ENCODE peak calls at places on chromosomes 1 and 21, in nine cellular contexts. One of them, this sample, is unnamed.

GRCh38 chr1:197912739-197913494 is 4.3 kb upstream of the LHX9 start:
- DNase-seq in activated T-cell treated with anti-CD3 and anti-CD28 coated beads, Interleukin-2, amount 50 U/mL, for 72 hours: no peak
- DNase-seq in activated CD4-positive, alpha-beta T cell treated with anti-CD3 and anti-CD28 coated beads, Interleukin-2, amount 50 U/mL, for 1 hour: no peak
- DNase-seq in AG08395: no peak
- DNase-seq in stimulated activated CD8-positive, alpha-beta memory T cell treated with anti-CD3 and anti-CD28 coated beads, Interleukin-7, amount 100 ng/mL, for 24 hours: no peak
- DNase-seq in iPS-NIHi11: no peak
- DNase-seq in EL: peak
- DNase-seq in CD4-positive, CD25-positive, alpha-beta regulatory T cell: no peak
- DNase-seq in A172: no peak
- DNase-seq in this sample: no peak

GRCh38 chr1:42933060-42933586 is 25.5 kb downstream of the SLC2A1 start:
- DNase-seq in activated T-cell treated with anti-CD3 and anti-CD28 coated beads, Interleukin-2, amount 50 U/mL, for 72 hours: no peak
- DNase-seq in activated CD4-positive, alpha-beta T cell treated with anti-CD3 and anti-CD28 coated beads, Interleukin-2, amount 50 U/mL, for 1 hour: no peak
- DNase-seq in AG08395: no peak
- DNase-seq in stimulated activated CD8-positive, alpha-beta memory T cell treated with anti-CD3 and anti-CD28 coated beads, Interleukin-7, amount 100 ng/mL, for 24 hours: no peak
- DNase-seq in iPS-NIHi11: no peak
- DNase-seq in EL: no peak
- DNase-seq in CD4-positive, CD25-positive, alpha-beta regulatory T cell: no peak
- DNase-seq in A172: no peak
- DNase-seq in this sample: no peak

GRCh38 chr1:117077267-117077666 is 17.1 kb downstream of the TTF2 start:
- DNase-seq in activated T-cell treated with anti-CD3 and anti-CD28 coated beads, Interleukin-2, amount 50 U/mL, for 72 hours: peak
- DNase-seq in activated CD4-positive, alpha-beta T cell treated with anti-CD3 and anti-CD28 coated beads, Interleukin-2, amount 50 U/mL, for 1 hour: no peak
- DNase-seq in AG08395: peak
- DNase-seq in stimulated activated CD8-positive, alpha-beta memory T cell treated with anti-CD3 and anti-CD28 coated beads, Interleukin-7, amount 100 ng/mL, for 24 hours: no peak
- DNase-seq in iPS-NIHi11: no peak
- DNase-seq in EL: peak
- DNase-seq in CD4-positive, CD25-positive, alpha-beta regulatory T cell: peak
- DNase-seq in A172: peak
- DNase-seq in this sample: no peak

GRCh38 chr1:59898927-59899326 is 27.6 kb downstream of the CYP2J2 start:
- DNase-seq in activated T-cell treated with anti-CD3 and anti-CD28 coated beads, Interleukin-2, amount 50 U/mL, for 72 hours: no peak
- DNase-seq in activated CD4-positive, alpha-beta T cell treated with anti-CD3 and anti-CD28 coated beads, Interleukin-2, amount 50 U/mL, for 1 hour: no peak
- DNase-seq in AG08395: no peak
- DNase-seq in stimulated activated CD8-positive, alpha-beta memory T cell treated with anti-CD3 and anti-CD28 coated beads, Interleukin-7, amount 100 ng/mL, for 24 hours: no peak
- DNase-seq in iPS-NIHi11: no peak
- DNase-seq in EL: peak
- DNase-seq in CD4-positive, CD25-positive, alpha-beta regulatory T cell: no peak
- DNase-seq in A172: no peak
- DNase-seq in this sample: no peak

GRCh38 chr1:200916152-200916551 is 21.5 kb downstream of the INAVA start:
- DNase-seq in activated T-cell treated with anti-CD3 and anti-CD28 coated beads, Interleukin-2, amount 50 U/mL, for 72 hours: no peak
- DNase-seq in activated CD4-positive, alpha-beta T cell treated with anti-CD3 and anti-CD28 coated beads, Interleukin-2, amount 50 U/mL, for 1 hour: no peak
- DNase-seq in AG08395: no peak
- DNase-seq in stimulated activated CD8-positive, alpha-beta memory T cell treated with anti-CD3 and anti-CD28 coated beads, Interleukin-7, amount 100 ng/mL, for 24 hours: no peak
- DNase-seq in iPS-NIHi11: peak
- DNase-seq in EL: no peak
- DNase-seq in CD4-positive, CD25-positive, alpha-beta regulatory T cell: no peak
- DNase-seq in A172: no peak
- DNase-seq in this sample: no peak

GRCh38 chr1:150150511-150151021 is 850 bp downstream of the PLEKHO1 start:
- DNase-seq in activated T-cell treated with anti-CD3 and anti-CD28 coated beads, Interleukin-2, amount 50 U/mL, for 72 hours: peak
- DNase-seq in activated CD4-positive, alpha-beta T cell treated with anti-CD3 and anti-CD28 coated beads, Interleukin-2, amount 50 U/mL, for 1 hour: peak
- DNase-seq in AG08395: no peak
- DNase-seq in stimulated activated CD8-positive, alpha-beta memory T cell treated with anti-CD3 and anti-CD28 coated beads, Interleukin-7, amount 100 ng/mL, for 24 hours: no peak
- DNase-seq in iPS-NIHi11: peak
- DNase-seq in EL: peak
- DNase-seq in CD4-positive, CD25-positive, alpha-beta regulatory T cell: peak
- DNase-seq in A172: no peak
- DNase-seq in this sample: no peak

GRCh38 chr1:30789388-30790255 is 32.0 kb upstream of the LAPTM5 start:
- DNase-seq in activated T-cell treated with anti-CD3 and anti-CD28 coated beads, Interleukin-2, amount 50 U/mL, for 72 hours: no peak
- DNase-seq in activated CD4-positive, alpha-beta T cell treated with anti-CD3 and anti-CD28 coated beads, Interleukin-2, amount 50 U/mL, for 1 hour: no peak
- DNase-seq in AG08395: no peak
- DNase-seq in stimulated activated CD8-positive, alpha-beta memory T cell treated with anti-CD3 and anti-CD28 coated beads, Interleukin-7, amount 100 ng/mL, for 24 hours: no peak
- DNase-seq in iPS-NIHi11: no peak
- DNase-seq in EL: no peak
- DNase-seq in CD4-positive, CD25-positive, alpha-beta regulatory T cell: no peak
- DNase-seq in A172: no peak
- DNase-seq in this sample: no peak

GRCh38 chr1:10186453-10187319 is 23.7 kb upstream of the KIF1B start:
- DNase-seq in activated T-cell treated with anti-CD3 and anti-CD28 coated beads, Interleukin-2, amount 50 U/mL, for 72 hours: no peak
- DNase-seq in activated CD4-positive, alpha-beta T cell treated with anti-CD3 and anti-CD28 coated beads, Interleukin-2, amount 50 U/mL, for 1 hour: no peak
- DNase-seq in AG08395: peak
- DNase-seq in stimulated activated CD8-positive, alpha-beta memory T cell treated with anti-CD3 and anti-CD28 coated beads, Interleukin-7, amount 100 ng/mL, for 24 hours: no peak
- DNase-seq in iPS-NIHi11: no peak
- DNase-seq in EL: no peak
- DNase-seq in CD4-positive, CD25-positive, alpha-beta regulatory T cell: peak
- DNase-seq in A172: no peak
- DNase-seq in this sample: peak

GRCh38 chr1:199898654-199899053 is 128.9 kb upstream of the NR5A2 start:
- DNase-seq in activated T-cell treated with anti-CD3 and anti-CD28 coated beads, Interleukin-2, amount 50 U/mL, for 72 hours: no peak
- DNase-seq in activated CD4-positive, alpha-beta T cell treated with anti-CD3 and anti-CD28 coated beads, Interleukin-2, amount 50 U/mL, for 1 hour: no peak
- DNase-seq in AG08395: no peak
- DNase-seq in stimulated activated CD8-positive, alpha-beta memory T cell treated with anti-CD3 and anti-CD28 coated beads, Interleukin-7, amount 100 ng/mL, for 24 hours: no peak
- DNase-seq in iPS-NIHi11: no peak
- DNase-seq in EL: peak
- DNase-seq in CD4-positive, CD25-positive, alpha-beta regulatory T cell: no peak
- DNase-seq in A172: no peak
- DNase-seq in this sample: no peak

GRCh38 chr21:29181799-29182470 is 51.5 kb downstream of the MAP3K7CL start:
- DNase-seq in activated T-cell treated with anti-CD3 and anti-CD28 coated beads, Interleukin-2, amount 50 U/mL, for 72 hours: no peak
- DNase-seq in activated CD4-positive, alpha-beta T cell treated with anti-CD3 and anti-CD28 coated beads, Interleukin-2, amount 50 U/mL, for 1 hour: no peak
- DNase-seq in AG08395: peak
- DNase-seq in stimulated activated CD8-positive, alpha-beta memory T cell treated with anti-CD3 and anti-CD28 coated beads, Interleukin-7, amount 100 ng/mL, for 24 hours: no peak
- DNase-seq in iPS-NIHi11: no peak
- DNase-seq in EL: peak
- DNase-seq in CD4-positive, CD25-positive, alpha-beta regulatory T cell: no peak
- DNase-seq in A172: peak
- DNase-seq in this sample: peak

GRCh38 chr1:51193564-51193963 is 42.5 kb upstream of the RNF11 start:
- DNase-seq in activated T-cell treated with anti-CD3 and anti-CD28 coated beads, Interleukin-2, amount 50 U/mL, for 72 hours: no peak
- DNase-seq in activated CD4-positive, alpha-beta T cell treated with anti-CD3 and anti-CD28 coated beads, Interleukin-2, amount 50 U/mL, for 1 hour: no peak
- DNase-seq in AG08395: no peak
- DNase-seq in stimulated activated CD8-positive, alpha-beta memory T cell treated with anti-CD3 and anti-CD28 coated beads, Interleukin-7, amount 100 ng/mL, for 24 hours: no peak
- DNase-seq in iPS-NIHi11: no peak
- DNase-seq in EL: no peak
- DNase-seq in CD4-positive, CD25-positive, alpha-beta regulatory T cell: no peak
- DNase-seq in A172: no peak
- DNase-seq in this sample: no peak

GRCh38 chr1:243924188-243924587 is 74.1 kb upstream of the AKT3 start:
- DNase-seq in activated T-cell treated with anti-CD3 and anti-CD28 coated beads, Interleukin-2, amount 50 U/mL, for 72 hours: no peak
- DNase-seq in activated CD4-positive, alpha-beta T cell treated with anti-CD3 and anti-CD28 coated beads, Interleukin-2, amount 50 U/mL, for 1 hour: no peak
- DNase-seq in AG08395: peak
- DNase-seq in stimulated activated CD8-positive, alpha-beta memory T cell treated with anti-CD3 and anti-CD28 coated beads, Interleukin-7, amount 100 ng/mL, for 24 hours: no peak
- DNase-seq in iPS-NIHi11: no peak
- DNase-seq in EL: peak
- DNase-seq in CD4-positive, CD25-positive, alpha-beta regulatory T cell: no peak
- DNase-seq in A172: peak
- DNase-seq in this sample: peak

GRCh38 chr1:5934058-5934884 is 58.0 kb downstream of the NPHP4 start:
- DNase-seq in activated T-cell treated with anti-CD3 and anti-CD28 coated beads, Interleukin-2, amount 50 U/mL, for 72 hours: no peak
- DNase-seq in activated CD4-positive, alpha-beta T cell treated with anti-CD3 and anti-CD28 coated beads, Interleukin-2, amount 50 U/mL, for 1 hour: no peak
- DNase-seq in AG08395: no peak
- DNase-seq in stimulated activated CD8-positive, alpha-beta memory T cell treated with anti-CD3 and anti-CD28 coated beads, Interleukin-7, amount 100 ng/mL, for 24 hours: no peak
- DNase-seq in iPS-NIHi11: no peak
- DNase-seq in EL: no peak
- DNase-seq in CD4-positive, CD25-positive, alpha-beta regulatory T cell: no peak
- DNase-seq in A172: no peak
- DNase-seq in this sample: no peak

GRCh38 chr1:17682403-17682802 is 72.7 kb upstream of the ACTL8 start:
- DNase-seq in activated T-cell treated with anti-CD3 and anti-CD28 coated beads, Interleukin-2, amount 50 U/mL, for 72 hours: no peak
- DNase-seq in activated CD4-positive, alpha-beta T cell treated with anti-CD3 and anti-CD28 coated beads, Interleukin-2, amount 50 U/mL, for 1 hour: no peak
- DNase-seq in AG08395: no peak
- DNase-seq in stimulated activated CD8-positive, alpha-beta memory T cell treated with anti-CD3 and anti-CD28 coated beads, Interleukin-7, amount 100 ng/mL, for 24 hours: no peak
- DNase-seq in iPS-NIHi11: no peak
- DNase-seq in EL: no peak
- DNase-seq in CD4-positive, CD25-positive, alpha-beta regulatory T cell: no peak
- DNase-seq in A172: no peak
- DNase-seq in this sample: no peak

GRCh38 chr1:217078010-217078704 is 354.9 kb upstream of the ESRRG start:
- DNase-seq in activated T-cell treated with anti-CD3 and anti-CD28 coated beads, Interleukin-2, amount 50 U/mL, for 72 hours: no peak
- DNase-seq in activated CD4-positive, alpha-beta T cell treated with anti-CD3 and anti-CD28 coated beads, Interleukin-2, amount 50 U/mL, for 1 hour: no peak
- DNase-seq in AG08395: no peak
- DNase-seq in stimulated activated CD8-positive, alpha-beta memory T cell treated with anti-CD3 and anti-CD28 coated beads, Interleukin-7, amount 100 ng/mL, for 24 hours: no peak
- DNase-seq in iPS-NIHi11: peak
- DNase-seq in EL: no peak
- DNase-seq in CD4-positive, CD25-positive, alpha-beta regulatory T cell: no peak
- DNase-seq in A172: no peak
- DNase-seq in this sample: no peak